ENCODE peak calls at places on chromosomes 5 and 9, in eight cellular contexts. J is HCT116, H is kidney, R is adipocyte, V is astrocyte, P is IMR-90, O is GM23248, L is K562. C is an unnamed sample.

GRCh38 chr9:20319641-20320337 is 302.5 kb downstream of the MLLT3 start:
- DNase-seq in O (peak), H (no peak), R (peak), V (peak), J (peak), L (no peak), P (peak), C (no peak)

GRCh38 chr5:18944771-18945170 is 1043.2 kb downstream of the CDH18 start:
- DNase-seq in V (peak), R (no peak), P (no peak), H (no peak), J (no peak), L (no peak), O (no peak), C (no peak)

GRCh38 chr5:159218595-159219023 is 9.3 kb upstream of the RNF145 start:
- DNase-seq in O (peak), L (no peak), J (no peak), H (no peak), V (peak), R (peak), P (peak), C (no peak)

GRCh38 chr5:95955996-95956899 is 5.4 kb downstream of the ELL2 start:
- DNase-seq in R (peak), H (no peak), O (peak), J (no peak), V (peak), P (no peak), L (no peak), C (no peak)

GRCh38 chr5:1171340-1171941 is 30.0 kb upstream of the SLC6A19 start:
- DNase-seq in P (peak), L (no peak), R (peak), J (no peak), V (peak), H (peak), O (peak), C (no peak)

GRCh38 chr5:73312872-73313510 is 135.6 kb downstream of the FOXD1 start:
- DNase-seq in H (no peak), R (no peak), P (peak), V (no peak), L (no peak), O (peak), J (no peak), C (no peak)

GRCh38 chr5:138645778-138646575 is 70.8 kb upstream of the HSPA9 start:
- DNase-seq in V (no peak), L (no peak), P (no peak), R (no peak), J (no peak), H (peak), O (no peak), C (peak)

GRCh38 chr9:36987891-36988290 is 46.2 kb downstream of the PAX5 start:
- DNase-seq in V (peak), O (peak), H (no peak), R (peak), L (no peak), J (no peak), P (peak), C (peak)

GRCh38 chr5:126937796-126938195 is 92.6 kb downstream of the MARCHF3 start:
- DNase-seq in P (peak), O (peak), J (no peak), L (no peak), H (no peak), R (peak), V (no peak), C (no peak)

GRCh38 chr9:132410642-132411041 is 631 bp downstream of the CFAP77 start:
- DNase-seq in V (no peak), J (no peak), R (no peak), H (no peak), O (no peak), P (no peak), L (no peak), C (no peak)

GRCh38 chr5:142312399-142312798 is 12.4 kb downstream of the SPRY4 start:
- DNase-seq in H (no peak), R (no peak), P (no peak), V (no peak), J (no peak), O (no peak), L (no peak), C (no peak)
- H3K9ac ChIP-seq in H (no peak), R (no peak), P (no peak), V (no peak), J (no peak), O (no peak), L (no peak), C (no peak)

GRCh38 chr5:99061299-99061698 is 132.5 kb upstream of the CHD1 start:
- DNase-seq in O (peak), H (no peak), R (no peak), V (no peak), L (no peak), P (no peak), J (no peak), C (no peak)

GRCh38 chr5:99061711-99062110 is 132.9 kb upstream of the CHD1 start:
- DNase-seq in H (no peak), V (peak), R (peak), O (peak), J (no peak), P (peak), L (no peak), C (no peak)

GRCh38 chr5:99060306-99061261 is 131.8 kb upstream of the CHD1 start:
- DNase-seq in P (peak), L (peak), R (peak), H (peak), V (peak), O (peak), J (peak), C (peak)

GRCh38 chr5:99058466-99058865 is 129.7 kb upstream of the CHD1 start:
- DNase-seq in J (no peak), L (no peak), P (peak), V (no peak), O (peak), H (no peak), R (no peak), C (no peak)

GRCh38 chr5:99059685-99060084 is 130.9 kb upstream of the CHD1 start:
- DNase-seq in L (no peak), H (no peak), V (no peak), R (no peak), O (no peak), P (no peak), J (no peak), C (no peak)
- H3K9ac ChIP-seq in L (no peak), H (no peak), V (no peak), R (no peak), O (no peak), P (no peak), J (no peak), C (no peak)

GRCh38 chr9:137674307-137675305 is 55.8 kb downstream of the EHMT1 start:
- DNase-seq in P (no peak), R (no peak), H (no peak), V (no peak), L (no peak), O (no peak), J (no peak), C (peak)
- H3K9ac ChIP-seq in P (no peak), R (no peak), H (no peak), V (no peak), L (no peak), O (no peak), J (no peak), C (peak)

DNA sequence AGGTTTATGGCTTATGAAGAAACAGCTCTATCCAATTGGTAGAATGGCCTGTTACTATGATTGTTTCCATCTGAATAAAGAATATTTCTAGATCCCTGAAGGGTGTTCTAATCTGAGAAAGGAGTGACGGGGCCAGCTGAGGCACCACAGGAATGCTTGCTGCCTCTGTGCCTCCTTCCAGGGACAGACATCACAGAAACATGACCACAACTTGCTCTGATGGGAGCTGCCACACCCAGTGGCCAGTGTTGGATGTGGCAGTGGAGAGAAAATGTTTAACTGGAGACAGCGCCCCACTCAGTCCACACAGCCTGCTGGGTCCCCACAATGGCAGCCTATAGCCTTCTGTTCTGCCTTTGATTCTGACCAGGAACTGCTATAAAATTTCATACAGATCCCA is 38.6 kb upstream of the TESK1 start:
- DNase-seq in R (peak), J (no peak), P (no peak), O (peak), V (peak), L (peak), H (no peak), C (no peak)
- H3K9ac ChIP-seq in R (no peak), J (no peak), P (no peak), O (no peak), V (no peak), L (no peak), H (no peak), C (no peak)

GRCh38 chr5:143401846-143402463 is 1.5 kb downstream of the NR3C1 start:
- DNase-seq in V (no peak), P (peak), O (peak), R (peak), J (no peak), H (no peak), L (no peak), C (peak)
- H3K9ac ChIP-seq in V (peak), P (peak), O (peak), R (peak), J (peak), H (peak), L (peak), C (peak)